ENCODE peak calls at places on chromosomes 1 and 21, in ten cellular contexts. T, K, M, I, A, P, Q, W, U and G are unnamed samples.

GRCh38 chr1:222064388-222065201 is 322.7 kb upstream of the DUSP10 start:
- DNase-seq in U (no peak), K (peak), P (peak), T (peak), A (no peak), M (no peak), I (no peak), W (no peak), Q (peak), G (peak)

GRCh38 chr1:113605099-113605498 is 154.2 kb downstream of the PHTF1 start:
- DNase-seq in Q (no peak), I (no peak), U (no peak), A (no peak), W (no peak), T (no peak), K (no peak), M (no peak), P (peak), G (peak)

GRCh38 chr1:192439373-192440025 is 122.7 kb downstream of the RGS21 start:
- DNase-seq in T (peak), P (peak), U (no peak), W (no peak), A (no peak), I (no peak), Q (peak), M (no peak), K (peak), G (peak)

GRCh38 chr21:37546949-37547614 is 180.5 kb downstream of the DYRK1A start:
- DNase-seq in W (no peak), I (no peak), P (peak), U (no peak), T (no peak), Q (no peak), A (no peak), M (no peak), K (no peak), G (peak)

GRCh38 chr1:119139393-119139792 is 1.1 kb downstream of the WARS2 start:
- DNase-seq in K (no peak), U (no peak), A (no peak), I (no peak), T (no peak), Q (no peak), W (no peak), P (no peak), M (no peak), G (no peak)

GRCh38 chr1:180580237-180580636 is 21.5 kb downstream of the OVAAL start:
- DNase-seq in W (no peak), T (no peak), Q (no peak), I (peak), P (peak), A (no peak), M (no peak), U (no peak), K (peak), G (no peak)

GRCh38 chr1:155254228-155254713 is 1.0 kb downstream of the ENTREP3 start:
- DNase-seq in T (no peak), A (no peak), M (no peak), W (no peak), I (no peak), P (no peak), K (no peak), Q (no peak), U (no peak), G (no peak)

GRCh38 chr1:157566484-157567300 is 14.4 kb upstream of the FCRL5 start:
- DNase-seq in M (no peak), W (no peak), Q (no peak), U (no peak), K (no peak), I (no peak), A (no peak), T (no peak), P (no peak), G (no peak)

GRCh38 chr1:54699936-54700525 is 15.6 kb upstream of the TTC4 start:
- DNase-seq in A (no peak), Q (no peak), W (no peak), I (no peak), T (no peak), M (no peak), P (no peak), U (no peak), K (no peak), G (no peak)

GRCh38 chr1:89932598-89933364 is 62.1 kb upstream of the ZNF326 start:
- DNase-seq in P (no peak), A (no peak), U (no peak), K (no peak), M (no peak), T (no peak), I (no peak), Q (no peak), W (no peak), G (no peak)

GRCh38 chr21:37829447-37829846 is 86.8 kb downstream of the KCNJ6 start:
- DNase-seq in Q (no peak), T (peak), P (peak), K (peak), I (peak), M (no peak), W (no peak), A (no peak), U (no peak), G (peak)

GRCh38 chr1:40036574-40036973 is 4.0 kb upstream of the CAP1 start:
- DNase-seq in T (peak), U (no peak), P (peak), K (peak), Q (no peak), M (no peak), I (peak), A (peak), W (peak), G (peak)

GRCh38 chr1:15323989-15324866 is 77.2 kb downstream of the FHAD1 start:
- DNase-seq in W (peak), U (no peak), T (no peak), I (no peak), A (no peak), K (no peak), M (no peak), Q (no peak), P (peak), G (no peak)

GRCh38 chr1:174074757-174075156 is 52.6 kb upstream of the RC3H1 start:
- DNase-seq in M (no peak), U (no peak), K (peak), W (no peak), T (peak), P (peak), I (no peak), Q (peak), A (no peak), G (peak)

GRCh38 chr1:225254676-225255075 is 173.2 kb downstream of the LBR start:
- DNase-seq in A (no peak), T (no peak), K (peak), W (no peak), I (no peak), Q (no peak), U (no peak), P (no peak), M (no peak), G (no peak)

GRCh38 chr1:225259542-225259941 is 168.3 kb downstream of the LBR start:
- DNase-seq in M (no peak), T (no peak), U (no peak), P (no peak), K (no peak), A (no peak), W (no peak), Q (no peak), I (no peak), G (no peak)

GRCh38 chr1:225250432-225250831 is 177.4 kb downstream of the LBR start:
- DNase-seq in T (no peak), K (no peak), M (no peak), I (peak), Q (no peak), P (no peak), A (no peak), W (no peak), U (no peak), G (no peak)

GRCh38 chr1:225253784-225254183 is 174.1 kb downstream of the LBR start:
- DNase-seq in K (peak), W (no peak), P (peak), T (peak), Q (no peak), A (no peak), I (no peak), M (no peak), U (no peak), G (no peak)
- TF ChIP-seq CTCF in K (no peak), W (no peak), P (no peak), T (no peak), Q (no peak), A (no peak), I (no peak), M (no peak), U (no peak), G (no peak)

GRCh38 chr21:45228171-45228641 is 59.5 kb downstream of the POFUT2 start:
- DNase-seq in W (no peak), U (peak), P (peak), I (peak), Q (peak), M (no peak), K (peak), T (peak), A (no peak), G (peak)
- H3K4me3 ChIP-seq in W (no peak), U (no peak), P (no peak), I (no peak), Q (no peak), M (no peak), K (no peak), T (no peak), A (no peak), G (no peak)

DNA sequence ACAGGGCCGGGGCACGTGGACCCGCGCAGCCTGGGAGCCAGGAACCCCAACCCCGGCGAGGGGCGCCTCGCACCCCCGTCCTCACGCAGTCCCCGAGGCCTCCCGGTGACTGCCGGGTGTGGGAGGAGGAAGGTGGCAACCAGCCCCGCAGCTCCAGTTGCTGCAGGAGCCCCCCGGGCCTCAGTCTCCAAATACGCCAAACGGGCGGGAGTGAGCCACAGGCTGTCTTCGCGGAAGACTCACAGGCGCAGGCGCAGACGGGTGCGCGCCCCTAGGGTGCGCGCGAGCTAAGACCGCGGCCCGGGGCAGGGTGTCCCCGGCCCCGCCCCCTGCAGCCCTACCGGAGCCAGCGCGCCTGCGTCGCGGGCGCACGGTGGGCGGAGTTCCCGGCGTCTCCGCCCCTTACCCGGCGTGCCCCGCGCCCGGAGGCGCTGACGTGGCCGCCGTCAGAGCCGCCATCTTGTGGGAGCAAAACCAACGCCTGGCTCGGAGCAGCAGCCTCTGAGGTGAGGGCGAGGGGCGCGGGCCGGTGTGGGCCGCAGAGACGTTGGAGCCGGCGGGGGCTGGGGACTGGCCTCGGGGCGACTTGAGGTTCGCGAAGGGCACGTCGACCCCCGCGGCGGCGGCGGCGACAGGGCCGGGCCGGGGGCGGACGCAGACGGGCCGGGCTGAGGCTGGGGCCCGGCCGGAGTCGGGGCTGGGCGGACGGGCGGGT is at the start of gene ARF1:
- DNase-seq in Q (peak), W (peak), M (peak), I (peak), A (peak), K (peak), P (peak), U (peak), T (peak), G (peak)
- TF ChIP-seq CTCF in Q (no peak), W (peak), M (no peak), I (no peak), A (no peak), K (no peak), P (no peak), U (no peak), T (no peak), G (no peak)

DNA sequence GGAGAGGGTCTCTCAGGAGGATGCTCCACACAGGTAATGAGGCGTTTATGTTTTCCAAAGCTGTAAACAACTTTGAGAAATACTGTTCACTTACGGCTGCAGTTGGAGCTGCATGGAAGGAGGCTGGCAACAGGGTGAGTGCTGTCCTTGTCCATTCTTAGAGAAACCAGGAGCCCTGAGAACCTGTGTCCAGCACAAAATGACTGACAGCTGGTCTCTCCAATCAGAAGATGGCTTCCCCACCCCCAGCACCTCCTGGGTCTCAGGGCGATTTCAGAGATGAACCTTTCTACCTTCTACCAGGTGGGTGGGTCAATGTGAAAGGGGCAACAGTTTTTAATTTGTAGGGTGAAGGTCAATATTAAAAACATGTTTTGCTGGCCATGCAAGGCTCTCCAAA is 353.6 kb downstream of the NPHP4 start:
- DNase-seq in I (no peak), A (no peak), W (no peak), P (no peak), M (peak), Q (no peak), K (no peak), T (no peak), U (no peak), G (no peak)
- H3K4me3 ChIP-seq in I (no peak), A (no peak), W (no peak), P (no peak), M (no peak), Q (no peak), K (no peak), T (no peak), U (no peak), G (no peak)

GRCh38 chr1:159014003-159014571 is 4.4 kb downstream of the IFI16 start:
- DNase-seq in K (no peak), I (no peak), A (no peak), U (no peak), T (no peak), M (no peak), P (no peak), Q (no peak), W (no peak), G (no peak)
- TF ChIP-seq CTCF in K (no peak), I (no peak), A (no peak), U (no peak), T (no peak), M (no peak), P (no peak), Q (no peak), W (no peak), G (no peak)